ENCODE peak calls at places on chromosomes 3 and 15, in four cellular contexts. J is A673, S is WTC11, P is HCEC 1CT. U is an unnamed sample.

GRCh38 chr15:52485290-52485689 is 43.4 kb downstream of the MYO5A start:
- DNase-seq in S (no peak), P (no peak), J (no peak), U (no peak)

GRCh38 chr3:48034000-48034516 is 17.8 kb upstream of the MAP4 start:
- DNase-seq in S (no peak), J (no peak), P (peak), U (no peak)

GRCh38 chr15:41777421-41777973 is 3.2 kb downstream of the MAPKBP1 start:
- DNase-seq in P (peak), J (no peak), S (no peak), U (no peak)

GRCh38 chr15:38668433-38669159 is 104.0 kb upstream of the RASGRP1 start:
- DNase-seq in S (no peak), J (peak), P (no peak), U (no peak)

GRCh38 chr3:155497930-155498647 is 204.6 kb upstream of the STRIT1 start:
- DNase-seq in S (no peak), J (no peak), P (peak), U (peak)

GRCh38 chr3:162141232-162141631 is 644.6 kb downstream of the OTOL1 start:
- DNase-seq in J (no peak), P (peak), S (no peak), U (no peak)

GRCh38 chr3:30646181-30646876 is 39.9 kb downstream of the TGFBR2 start:
- DNase-seq in J (no peak), P (no peak), S (no peak), U (no peak)

GRCh38 chr15:39393575-39394335 is 187.1 kb upstream of the THBS1 start:
- DNase-seq in S (no peak), J (no peak), P (no peak), U (no peak)

GRCh38 chr3:79976466-79976865 is 208.7 kb upstream of the ROBO1 start:
- DNase-seq in P (no peak), J (no peak), S (no peak), U (no peak)

GRCh38 chr3:157122116-157122515 is 37.8 kb downstream of the CCNL1 start:
- DNase-seq in S (no peak), J (no peak), P (peak), U (peak)

GRCh38 chr3:4726549-4726948 is 233.4 kb downstream of the ITPR1 start:
- DNase-seq in S (no peak), P (peak), J (no peak), U (no peak)

GRCh38 chr3:39809995-39810595 is 686 bp downstream of the MYRIP start:
- DNase-seq in S (peak), J (no peak), P (no peak), U (peak)

GRCh38 chr3:129122697-129123055 is 1.1 kb upstream of the RAB43 start:
- DNase-seq in P (peak), S (no peak), J (peak), U (peak)

GRCh38 chr3:110815008-110815583 is 256.5 kb upstream of the NECTIN3 start:
- DNase-seq in P (peak), S (no peak), J (no peak), U (peak)

GRCh38 chr3:158103131-158103955 is 2.9 kb downstream of the SHOX2 start:
- DNase-seq in S (peak), J (no peak), P (no peak), U (no peak)

GRCh38 chr15:90009301-90010063 is 8.4 kb downstream of the ZNF710 start:
- DNase-seq in J (no peak), S (no peak), P (no peak), U (no peak)

GRCh38 chr3:196735751-196736150 is 3.9 kb upstream of the PAK2 start:
- DNase-seq in S (no peak), P (peak), J (no peak), U (no peak)

GRCh38 chr15:70597945-70598344 is 165.4 kb downstream of the UACA start:
- DNase-seq in P (no peak), S (no peak), J (no peak), U (no peak)

GRCh38 chr3:195441476-195441970 is 1.3 kb downstream of the ACAP2 start:
- DNase-seq in P (no peak), S (no peak), J (peak), U (no peak)

GRCh38 chr15:37773111-37773860 is 161.2 kb upstream of the TMCO5A start:
- DNase-seq in P (peak), J (no peak), S (no peak), U (no peak)

GRCh38 chr15:69489101-69489571 is 36.5 kb downstream of the RPLP1 start:
- DNase-seq in J (no peak), S (no peak), P (no peak), U (no peak)

GRCh38 chr3:135633078-135633477 is 332.4 kb upstream of the PPP2R3A start:
- DNase-seq in S (no peak), P (no peak), J (peak), U (no peak)

GRCh38 chr3:48502728-48503168 is 1.2 kb downstream of the SHISA5 start:
- DNase-seq in P (no peak), S (no peak), J (no peak), U (no peak)

GRCh38 chr3:29138171-29138570 is 142.7 kb upstream of the RBMS3 start:
- DNase-seq in J (no peak), P (no peak), S (no peak), U (no peak)

GRCh38 chr3:45412731-45413130 is 24.4 kb downstream of the LARS2 start:
- DNase-seq in S (no peak), J (no peak), P (no peak), U (no peak)

GRCh38 chr3:124993462-124993861 is 58.9 kb upstream of the MUC13 start:
- DNase-seq in J (no peak), P (no peak), S (no peak), U (no peak)